ENCODE peak calls at places on chromosome 14, in five cellular contexts. U, B, Y, E and Q are unnamed samples.

GRCh38 chr14:81153187-81153586 is 67.6 kb downstream of the GTF2A1 start:
- DNase-seq in U (no peak), E (no peak), B (no peak), Y (no peak), Q (no peak)

GRCh38 chr14:38593477-38593876 is 337.6 kb upstream of the CLEC14A start:
- DNase-seq in Y (no peak), E (no peak), B (no peak), U (no peak), Q (no peak)

GRCh38 chr14:21385170-21385904 is 1.5 kb upstream of the SUPT16H start:
- DNase-seq in U (no peak), B (no peak), E (no peak), Y (no peak), Q (peak)

GRCh38 chr14:58414845-58415244 is 12.5 kb downstream of the TIMM9 start:
- DNase-seq in E (no peak), U (no peak), B (no peak), Y (peak), Q (no peak)

GRCh38 chr14:72883963-72884362 is 9.9 kb downstream of the DPF3 start:
- DNase-seq in U (no peak), E (no peak), Y (peak), B (no peak), Q (no peak)

GRCh38 chr14:38206689-38207088 is 1.0 kb upstream of the SSTR1 start:
- DNase-seq in U (no peak), Y (no peak), B (no peak), E (no peak), Q (no peak)

GRCh38 chr14:92897922-92898599 is 24.9 kb upstream of the CHGA start:
- DNase-seq in B (no peak), U (no peak), Y (no peak), E (no peak), Q (no peak)

GRCh38 chr14:48323655-48324054 is 648.2 kb upstream of the MDGA2 start:
- DNase-seq in U (no peak), E (no peak), B (no peak), Y (peak), Q (no peak)

GRCh38 chr14:49769581-49770211 is 1.7 kb downstream of the KLHDC2 start:
- DNase-seq in B (no peak), Y (no peak), U (no peak), E (no peak), Q (no peak)

GRCh38 chr14:101559624-101560533 is 1.4 kb upstream of the DIO3 start:
- DNase-seq in E (no peak), Y (peak), B (peak), U (no peak), Q (no peak)

GRCh38 chr14:105116451-105117256 is 51.4 kb upstream of the GPR132 start:
- DNase-seq in E (no peak), Y (no peak), U (no peak), B (no peak), Q (no peak)

DNA sequence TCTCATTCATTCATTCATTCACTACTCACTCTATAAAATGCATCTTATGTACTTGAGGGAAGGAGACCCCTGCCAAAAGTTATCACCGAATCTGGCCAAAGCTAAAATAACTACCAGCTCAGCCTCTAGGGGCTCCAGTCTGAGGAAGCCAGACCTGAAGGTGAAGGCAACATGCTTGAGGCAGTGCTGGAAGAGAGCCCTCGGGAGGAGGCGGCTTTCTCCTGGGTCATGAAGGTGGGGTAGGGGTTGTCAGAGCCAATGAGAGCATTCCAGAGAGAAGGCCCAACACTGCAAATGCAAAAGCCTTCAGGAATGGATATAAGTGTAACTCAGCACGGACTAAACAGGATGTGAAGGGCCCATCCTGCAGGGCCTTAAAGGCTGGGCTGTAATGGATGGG is 62.4 kb downstream of the GSC start:
- DNase-seq in U (no peak), B (no peak), E (no peak), Y (no peak), Q (no peak)
- TF ChIP-seq CTCF in U (no peak), B (no peak), E (no peak), Y (no peak), Q (no peak)

DNA sequence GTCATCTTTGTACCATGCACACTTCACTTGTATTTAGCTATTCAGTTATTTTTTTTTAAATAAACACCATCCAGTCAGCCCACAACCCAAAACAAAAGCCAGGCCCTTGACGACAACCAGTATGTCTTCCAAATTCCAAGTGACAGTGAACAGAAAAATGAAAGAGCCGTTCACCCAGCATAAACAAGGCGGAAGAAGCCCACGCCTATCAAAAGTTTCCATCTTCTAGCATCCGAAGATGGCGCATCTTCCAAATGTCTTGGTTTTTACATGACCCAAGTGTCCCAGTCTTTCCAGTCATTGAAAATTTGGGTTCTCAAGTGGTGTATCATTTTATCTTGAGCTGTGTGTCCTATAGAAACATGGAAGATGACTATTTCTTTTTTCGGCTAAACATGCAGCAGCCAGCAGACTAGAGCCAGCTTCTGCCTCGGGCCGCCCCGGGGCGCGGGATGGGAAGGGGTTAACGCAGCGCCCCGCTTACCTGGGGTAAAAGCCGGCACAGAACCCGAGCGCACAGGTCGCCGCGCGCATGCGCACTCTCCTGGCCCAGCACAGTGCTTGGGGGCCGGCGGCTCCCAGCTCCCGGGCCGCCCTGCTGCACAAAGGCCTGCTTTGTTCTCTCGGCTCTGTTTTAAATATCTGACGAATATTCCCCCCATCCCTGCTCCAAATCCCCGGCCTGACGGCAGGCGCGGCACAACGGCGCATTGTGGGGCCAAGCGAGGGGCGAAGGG is 164.8 kb downstream of the ZFP36L1 start:
- DNase-seq in U (no peak), B (peak), E (no peak), Y (peak), Q (peak)
- H3K27ac ChIP-seq in U (peak), B (peak), E (peak), Y (no peak), Q (peak)

DNA sequence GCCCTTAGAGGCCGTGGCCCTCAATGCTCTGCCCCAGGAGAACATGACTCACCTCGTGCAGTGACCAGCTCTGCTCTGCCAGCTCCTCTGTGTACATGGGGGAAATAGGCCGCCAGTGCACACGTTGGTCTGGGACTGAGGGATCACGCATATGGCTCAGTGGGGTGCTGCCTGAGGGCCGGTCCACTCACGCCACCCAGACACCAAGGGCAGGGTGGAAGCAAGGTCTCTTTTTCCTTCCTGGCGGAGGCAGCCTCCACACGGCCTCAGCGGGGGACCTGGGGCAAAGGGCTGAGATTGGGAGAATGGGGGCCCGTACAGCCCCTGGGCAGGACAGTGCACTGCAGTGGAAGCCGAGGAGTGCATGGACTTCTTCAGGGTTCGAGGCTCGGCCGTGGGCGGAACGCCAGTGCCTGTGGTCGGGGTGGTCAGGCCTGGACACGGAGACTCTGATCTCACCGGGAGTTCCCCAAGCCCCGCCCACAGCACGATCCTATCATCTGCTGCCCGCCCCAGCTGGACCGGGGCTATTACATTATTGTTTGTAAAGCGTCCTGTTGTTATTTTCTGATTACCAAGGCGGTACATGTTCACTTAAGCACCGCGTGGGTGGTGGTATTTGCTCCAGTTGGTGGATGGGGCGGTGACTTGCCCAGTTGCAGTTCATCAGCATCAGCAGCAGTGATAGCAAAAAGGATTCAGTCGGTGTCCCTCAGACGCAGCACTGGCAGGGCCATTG is 38.8 kb upstream of the TDRD9 start:
- DNase-seq in E (no peak), B (peak), Y (peak), U (no peak), Q (peak)
- H3K4me3 ChIP-seq in E (no peak), B (no peak), Y (no peak), U (no peak), Q (no peak)

GRCh38 chr14:54048736-54049135 is 92.1 kb upstream of the BMP4 start:
- DNase-seq in B (no peak), E (no peak), Y (no peak), U (no peak), Q (no peak)

GRCh38 chr14:54048311-54048710 is 91.7 kb upstream of the BMP4 start:
- DNase-seq in E (no peak), U (no peak), B (no peak), Y (no peak), Q (peak)

GRCh38 chr14:54046250-54046649 is 89.6 kb upstream of the BMP4 start:
- DNase-seq in E (no peak), B (no peak), Y (no peak), U (no peak), Q (no peak)

GRCh38 chr14:54050759-54051158 is 94.1 kb upstream of the BMP4 start:
- DNase-seq in E (no peak), Y (no peak), U (no peak), B (no peak), Q (no peak)

GRCh38 chr14:54047645-54048308 is 91.2 kb upstream of the BMP4 start:
- DNase-seq in B (no peak), U (no peak), Y (no peak), E (no peak), Q (no peak)
- TF ChIP-seq CTCF in B (no peak), U (no peak), Y (no peak), E (no peak), Q (no peak)

GRCh38 chr14:50943943-50944646 is at the start of gene PYGL:
- DNase-seq in B (peak), E (peak), U (peak), Y (peak), Q (peak)

GRCh38 chr14:50941151-50941550 is 3.1 kb downstream of the PYGL start:
- DNase-seq in U (no peak), E (no peak), Y (peak), B (no peak), Q (no peak)

GRCh38 chr14:50946234-50946935 is 2.1 kb upstream of the PYGL start:
- DNase-seq in Y (peak), E (no peak), U (no peak), B (no peak), Q (no peak)

GRCh38 chr14:50944647-50945413 is 547 bp upstream of the PYGL start:
- DNase-seq in E (no peak), U (peak), B (peak), Y (peak), Q (peak)

DNA sequence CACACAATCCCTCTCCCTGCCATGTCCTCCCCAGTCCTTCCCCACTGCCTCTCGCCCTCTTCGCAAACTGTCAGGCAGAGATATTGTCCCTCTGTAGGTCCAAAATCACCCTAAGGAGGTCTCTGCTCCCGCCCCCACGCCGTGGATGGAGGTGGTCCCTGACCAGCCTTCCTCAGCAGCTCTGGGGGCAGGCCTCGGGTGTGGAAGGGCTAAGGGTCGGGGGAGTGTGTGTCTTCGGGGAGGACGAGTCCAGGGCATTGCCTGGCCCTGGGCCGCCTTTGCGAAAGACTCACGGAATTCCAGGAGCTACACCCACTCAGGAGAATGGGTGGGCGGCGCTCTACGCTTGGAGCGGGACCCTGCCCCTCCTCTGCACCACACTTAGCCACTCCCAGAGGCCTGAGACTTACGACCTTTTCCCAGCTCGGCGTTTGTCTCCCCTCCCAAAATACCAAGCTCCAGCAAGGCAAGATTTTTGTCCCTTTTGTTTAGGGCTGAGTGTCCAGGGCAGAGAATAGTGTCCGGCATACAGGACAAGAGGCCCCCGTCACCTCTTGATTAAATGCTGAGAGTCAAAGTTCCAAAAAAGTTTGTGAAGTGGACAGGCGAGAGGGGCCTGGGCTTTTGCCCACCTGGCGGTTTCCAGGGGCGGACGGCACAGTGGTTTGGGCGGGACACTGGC is 881 bp downstream of the PYGL start:
- DNase-seq in B (peak), Y (peak), E (peak), U (peak), Q (peak)
- H3K27ac ChIP-seq in B (no peak), Y (peak), E (peak), U (peak), Q (peak)

GRCh38 chr14:24664366-24664765 is 30.4 kb upstream of the GZMB start:
- DNase-seq in B (no peak), E (no peak), Y (no peak), U (no peak), Q (no peak)

GRCh38 chr14:24659916-24660570 is 26.1 kb upstream of the GZMB start:
- DNase-seq in Y (no peak), U (no peak), E (no peak), B (no peak), Q (no peak)

GRCh38 chr14:24670594-24670993 is 36.6 kb upstream of the GZMB start:
- DNase-seq in U (no peak), Y (no peak), B (no peak), E (no peak), Q (no peak)

GRCh38 chr14:24662753-24663152 is 28.8 kb upstream of the GZMB start:
- DNase-seq in U (no peak), Y (no peak), B (no peak), E (no peak), Q (no peak)

DNA sequence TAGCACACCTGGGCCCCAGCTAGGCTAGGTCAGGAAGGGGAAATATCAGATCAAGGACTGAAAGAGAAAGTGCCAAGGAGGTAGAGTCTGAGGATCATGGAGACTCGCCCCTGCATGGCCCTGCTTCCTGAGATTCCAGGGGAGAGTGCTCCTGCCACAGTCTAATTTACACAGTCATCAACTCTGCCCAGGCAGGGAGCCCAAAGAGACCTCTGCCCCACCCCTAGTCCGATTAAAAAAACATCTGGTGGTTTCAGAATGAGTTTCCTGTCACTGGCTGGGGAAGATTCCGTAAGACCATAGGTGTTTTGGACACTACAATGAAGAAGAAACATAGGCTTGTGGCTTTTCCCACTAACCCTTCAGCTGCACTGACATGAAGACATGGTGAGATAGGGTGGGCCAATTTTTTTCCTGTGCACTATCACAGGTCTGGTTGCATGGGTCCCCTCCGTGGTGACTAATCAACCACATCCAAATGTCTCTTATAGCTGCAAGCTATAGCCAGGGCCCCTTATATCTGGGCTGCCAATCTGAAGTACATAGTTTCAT is 31.5 kb upstream of the GZMB start:
- DNase-seq in E (no peak), U (no peak), Y (no peak), B (no peak), Q (peak)
- H3K4me3 ChIP-seq in E (no peak), U (no peak), Y (no peak), B (no peak), Q (no peak)